ENCODE peak calls at places on chromosome 14, in six cellular contexts. Z, I, X, C, G and T are unnamed samples.

GRCh38 chr14:65803886-65804285 is 391.4 kb downstream of the FUT8 start:
- DNase-seq in G (no peak), Z (no peak), X (no peak), C (no peak), I (no peak), T (no peak)

GRCh38 chr14:55412686-55413085 is 1.1 kb upstream of the ATG14 start:
- DNase-seq in C (no peak), I (no peak), G (no peak), Z (no peak), X (no peak), T (no peak)

GRCh38 chr14:73744175-73744867 is 30.1 kb upstream of the PNMA1 start:
- DNase-seq in G (no peak), C (no peak), Z (no peak), I (no peak), X (no peak), T (no peak)

GRCh38 chr14:74459289-74459946 is 33.4 kb upstream of the SYNDIG1L start:
- DNase-seq in G (no peak), C (no peak), Z (no peak), I (no peak), X (peak; percentile 84), T (peak; percentile 9)

GRCh38 chr14:20683896-20684661 is at the start of gene RNASE4:
- DNase-seq in X (peak; percentile 85), G (peak; percentile 96), Z (peak; percentile 85), C (peak; percentile 85), I (peak; percentile 85), T (peak; percentile 84)

GRCh38 chr14:105474478-105475268 is at the start of gene CRIP2:
- DNase-seq in Z (no peak), C (no peak), I (peak; percentile 77), X (peak; percentile 73), G (no peak), T (no peak)

GRCh38 chr14:83164016-83164415 is 1630.4 kb upstream of the SEL1L start:
- DNase-seq in Z (no peak), X (no peak), G (no peak), C (no peak), I (no peak), T (no peak)

GRCh38 chr14:53458368-53458814 is 305.3 kb upstream of the DDHD1 start:
- DNase-seq in I (no peak), X (no peak), Z (no peak), C (no peak), G (no peak), T (no peak)

DNA sequence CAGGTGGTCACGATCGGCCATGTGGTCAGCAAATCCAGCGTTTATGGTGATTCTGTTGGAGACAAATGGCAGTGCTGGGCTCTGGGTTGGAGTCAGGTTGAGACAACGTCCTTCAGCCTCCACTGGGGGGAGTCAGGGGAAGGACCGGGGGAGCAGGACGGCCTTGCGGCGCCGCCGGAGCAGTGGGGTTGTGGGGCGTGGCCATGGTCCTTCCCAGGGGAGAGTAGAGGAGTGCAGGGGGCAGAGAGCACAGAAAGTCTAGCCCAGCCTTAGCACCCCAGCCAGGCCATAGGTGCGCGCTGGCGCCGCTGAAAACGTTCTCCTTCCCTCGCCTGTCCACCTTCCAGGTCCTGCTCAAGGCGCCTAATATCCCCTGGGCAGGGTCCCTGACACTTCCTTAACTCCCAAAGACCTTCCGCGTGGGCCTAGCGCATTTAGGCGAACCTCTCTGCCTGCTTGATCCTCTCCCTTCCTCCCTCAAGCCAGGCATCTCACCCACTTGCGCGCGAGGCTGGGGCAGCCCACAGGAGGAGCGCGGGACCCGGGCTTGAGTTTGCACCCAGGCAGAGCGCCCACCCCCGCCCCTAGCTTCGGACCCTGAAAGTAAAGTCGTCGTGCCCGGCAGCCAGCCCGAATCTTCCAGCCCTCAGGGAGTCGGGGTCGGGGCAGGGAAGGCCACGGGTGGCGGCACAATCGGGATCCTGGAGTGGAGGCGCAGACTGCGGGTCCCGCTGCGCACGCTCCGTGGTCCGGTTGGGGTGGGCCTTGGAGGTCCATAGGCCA is 3.1 kb upstream of the KIF26A start:
- DNase-seq in I (peak; percentile 15), C (no peak), X (peak; percentile 83), G (no peak), Z (no peak), T (no peak)
- TF ChIP-seq CTCF in I (peak; percentile 42), C (no peak), X (no peak), G (no peak), Z (no peak), T (no peak)

DNA sequence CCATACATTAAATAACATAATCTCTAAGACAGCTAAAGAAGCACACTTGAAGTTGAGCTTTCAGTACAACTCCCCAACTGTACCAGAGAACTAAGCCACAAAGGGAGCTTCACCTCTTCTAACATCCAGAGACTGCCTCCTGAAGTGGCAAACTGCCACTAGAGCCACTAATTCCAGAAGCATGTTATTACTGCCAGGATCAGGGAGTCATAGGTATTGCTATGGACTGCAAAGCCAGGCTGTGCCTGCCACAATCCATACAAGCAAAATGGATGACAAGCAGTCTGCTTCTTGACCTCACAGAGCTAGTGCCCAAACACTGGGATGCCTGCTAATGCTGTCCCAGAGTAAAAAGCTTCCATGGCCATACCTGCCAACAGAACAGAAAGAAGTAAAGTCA is 160.1 kb downstream of the STXBP6 start:
- DNase-seq in X (no peak), Z (no peak), G (no peak), I (no peak), C (no peak), T (no peak)
- H3K36me3 ChIP-seq in X (no peaks in the 10 kb centered on the region), Z (no peaks in the 10 kb centered on the region), G (no peaks in the 10 kb centered on the region), I (peaks cover 7% of the 10 kb centered on the region), C (no peaks in the 10 kb centered on the region), T (no peaks in the 10 kb centered on the region)

GRCh38 chr14:22521449-22522239 is 67.4 kb downstream of the DAD1 start:
- DNase-seq in G (no peak), C (no peak), Z (no peak), I (no peak), X (no peak), T (no peak)
- H3K27me3 ChIP-seq in G (no peaks in the 10 kb centered on the region), C (no peaks in the 10 kb centered on the region), Z (no peaks in the 10 kb centered on the region), I (no peaks in the 10 kb centered on the region), X (no peaks in the 10 kb centered on the region), T (no peaks in the 10 kb centered on the region)

GRCh38 chr14:77068515-77069200 is 29.4 kb upstream of the CIPC start:
- DNase-seq in I (no peak), C (no peak), Z (no peak), G (no peak), X (no peak), T (no peak)
- TF ChIP-seq CTCF in I (peak; percentile 6), C (peak; percentile 8), Z (no peak), G (no peak), X (no peak), T (no peak)

DNA sequence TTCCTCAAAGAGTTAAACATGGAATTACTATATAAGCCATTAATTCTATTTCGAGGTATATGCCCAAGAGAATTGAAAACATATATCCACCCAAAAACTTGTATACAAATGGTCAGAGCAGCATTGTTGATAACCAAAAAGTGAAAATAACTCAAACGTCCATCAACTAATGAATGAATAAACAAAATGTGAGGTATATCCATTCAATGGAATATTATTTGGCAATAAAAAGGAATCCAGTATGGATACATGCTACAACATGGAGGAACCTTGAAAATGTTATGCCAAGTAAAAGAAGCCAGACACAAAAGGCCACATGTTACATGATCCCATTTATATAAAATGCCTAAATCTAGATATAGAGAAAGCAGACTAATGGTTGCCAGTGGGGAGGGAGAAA is 36.0 kb downstream of the SLC25A47 start:
- DNase-seq in C (no peak), Z (no peak), X (no peak), G (no peak), I (no peak), T (no peak)
- H3K36me3 ChIP-seq in C (no peaks in the 10 kb centered on the region), Z (peaks cover 12% of the 10 kb centered on the region), X (peaks cover 66% of the 10 kb centered on the region), G (peaks cover 68% of the 10 kb centered on the region), I (peaks cover 91% of the 10 kb centered on the region), T (peaks cover 21% of the 10 kb centered on the region)

GRCh38 chr14:90056821-90057220 is 5.0 kb upstream of the KCNK13 start:
- DNase-seq in X (no peak), G (no peak), Z (no peak), C (no peak), I (no peak), T (no peak)
- H3K27me3 ChIP-seq in X (peaks cover 24% of the 10 kb centered on the region), G (peaks cover 2% of the 10 kb centered on the region), Z (peaks cover 8% of the 10 kb centered on the region), C (no peaks in the 10 kb centered on the region), I (peaks cover 99% of the 10 kb centered on the region), T (no peaks in the 10 kb centered on the region)

GRCh38 chr14:100375963-100376735 is 53.0 kb downstream of the SLC25A47 start:
- DNase-seq in I (peak; percentile 94), C (peak; percentile 93), X (peak; percentile 95), Z (peak; percentile 95), G (peak; percentile 92), T (peak; percentile 98)
- TF ChIP-seq CTCF in I (no peak), C (no peak), X (no peak), Z (no peak), G (no peak), T (no peak)